ENCODE peak calls at places on chromosomes 4 and X, in eight cellular contexts. V, X, B, Y, O, L, K and U are unnamed samples.

GRCh38 chr4:1081689-1082040 is 31.7 kb downstream of the RNF212 start:
- DNase-seq in V (no peak), X (no peak), B (no peak), Y (no peak), O (no peak), L (no peak), K (no peak), U (no peak)

GRCh38 chrX:75522565-75523411 is at the start of gene ZDHHC15:
- DNase-seq in V (peak), X (peak), B (no peak), Y (peak), O (peak), L (peak), K (peak), U (no peak)

GRCh38 chr4:142818009-142818408 is 28.1 kb downstream of the INPP4B start:
- DNase-seq in V (no peak), X (no peak), B (no peak), Y (no peak), O (no peak), L (no peak), K (no peak), U (no peak)

GRCh38 chrX:115234220-115234557 is 293 bp upstream of the LRCH2 start:
- DNase-seq in V (no peak), X (no peak), B (no peak), Y (no peak), O (no peak), L (no peak), K (no peak), U (no peak)

GRCh38 chr4:5125326-5125725 is 74.0 kb downstream of the STK32B start:
- DNase-seq in V (no peak), X (no peak), B (no peak), Y (no peak), O (no peak), L (no peak), K (no peak), U (no peak)

GRCh38 chr4:92059615-92060014 is 244.2 kb upstream of the GRID2 start:
- DNase-seq in V (peak), X (no peak), B (no peak), Y (no peak), O (no peak), L (no peak), K (no peak), U (no peak)

GRCh38 chr4:184444215-184444952 is 30.0 kb downstream of the IRF2 start:
- DNase-seq in V (no peak), X (no peak), B (no peak), Y (no peak), O (no peak), L (no peak), K (no peak), U (no peak)

GRCh38 chrX:1727531-1728027 is 112.7 kb downstream of the ASMT start:
- DNase-seq in V (no peak), X (no peak), B (peak), Y (no peak), O (no peak), L (no peak), K (no peak), U (no peak)

GRCh38 chrX:121858867-121859647 is 811.6 kb downstream of the GLUD2 start:
- DNase-seq in V (no peak), X (no peak), B (no peak), Y (no peak), O (no peak), L (no peak), K (no peak), U (no peak)

GRCh38 chrX:121569609-121570008 is 522.2 kb downstream of the GLUD2 start:
- DNase-seq in V (no peak), X (no peak), B (no peak), Y (no peak), O (no peak), L (no peak), K (no peak), U (no peak)

GRCh38 chr4:119638359-119638758 is 9.8 kb upstream of the PDE5A start:
- DNase-seq in V (no peak), X (no peak), B (no peak), Y (no peak), O (no peak), L (no peak), K (no peak), U (no peak)

GRCh38 chr4:88008624-88009235 is 1.3 kb downstream of the PKD2 start:
- DNase-seq in V (no peak), X (no peak), B (no peak), Y (no peak), O (no peak), L (no peak), K (no peak), U (no peak)